ENCODE peak calls at places on chromosome X, in eight cellular contexts. V is kidney, K is NB4, N is foreskin fibroblast, E is Peyer's patch, I is fibroblast of the aortic adventitia, B is lower leg skin, L is Calu3. J is an unnamed sample.

GRCh38 chrX:106415276-106415895 is 196.4 kb upstream of the RADX start:
- DNase-seq in V (no peak), K (peak; percentile 16), N (peak; percentile 46), E (no peak), I (peak; percentile 38), B (no peak), L (peak; percentile 22), J (no peak)

GRCh38 chrX:154047266-154047665 is 27.6 kb upstream of the IRAK1 start:
- DNase-seq in V (no peak), K (no peak), N (no peak), E (no peak), I (peak; percentile 71), B (no peak), L (no peak), J (no peak)

GRCh38 chrX:100973411-100973810 is 3.9 kb downstream of the ARL13A start:
- DNase-seq in V (no peak), K (no peak), N (peak; percentile 53), E (no peak), I (peak; percentile 68), B (no peak), L (no peak), J (no peak)

GRCh38 chrX:17488036-17488435 is 113.0 kb downstream of the NHS start:
- DNase-seq in V (no peak), K (no peak), N (peak; percentile 19), E (no peak), I (peak; percentile 40), B (no peak), L (no peak), J (no peak)

GRCh38 chrX:65750674-65751469 is 83.4 kb downstream of the MSN start:
- DNase-seq in V (no peak), K (peak; percentile 97), N (no peak), E (peak; percentile 36), I (no peak), B (peak; percentile 42), L (no peak), J (no peak)

GRCh38 chrX:16187024-16187698 is 19.9 kb downstream of the MAGEB17 start:
- DNase-seq in V (no peak), K (no peak), N (no peak), E (no peak), I (no peak), B (no peak), L (no peak), J (no peak)

GRCh38 chrX:41561045-41561444 is 113.9 kb downstream of the NYX start:
- DNase-seq in V (no peak), K (peak; percentile 66), N (peak; percentile 82), E (no peak), I (peak; percentile 80), B (no peak), L (no peak), J (no peak)

GRCh38 chrX:38859602-38860001 is 58.3 kb downstream of the MID1IP1 start:
- DNase-seq in V (no peak), K (no peak), N (peak; percentile 64), E (no peak), I (peak; percentile 42), B (no peak), L (no peak), J (no peak)

GRCh38 chrX:133654801-133655200 is 239.5 kb upstream of the GPC4 start:
- DNase-seq in V (no peak), K (no peak), N (peak; percentile 64), E (no peak), I (peak; percentile 38), B (no peak), L (no peak), J (no peak)

GRCh38 chrX:25049347-25049746 is 33.6 kb upstream of the ARX start:
- DNase-seq in V (no peak), K (peak; percentile 34), N (no peak), E (no peak), I (peak; percentile 9), B (no peak), L (peak; percentile 4), J (no peak)

GRCh38 chrX:154002215-154002719 is 17.4 kb downstream of the IRAK1 start:
- DNase-seq in V (no peak), K (peak; percentile 95), N (peak; percentile 86), E (peak; percentile 71), I (peak; percentile 75), B (no peak), L (no peak), J (no peak)

GRCh38 chrX:101078716-101079115 is at the start of gene TMEM35A:
- DNase-seq in V (no peak), K (no peak), N (peak; percentile 78), E (no peak), I (peak; percentile 44), B (no peak), L (no peak), J (no peak)

GRCh38 chrX:109954333-109954732 is 48.6 kb upstream of the TMEM164 start:
- DNase-seq in V (no peak), K (no peak), N (no peak), E (no peak), I (peak; percentile 58), B (no peak), L (no peak), J (no peak)

GRCh38 chrX:47817421-47817820 is 19.3 kb upstream of the ZNF81 start:
- DNase-seq in V (no peak), K (no peak), N (no peak), E (no peak), I (peak; percentile 12), B (no peak), L (no peak), J (no peak)

GRCh38 chrX:45264865-45265264 is 64.2 kb upstream of the DIPK2B start:
- DNase-seq in V (no peak), K (no peak), N (peak; percentile 2), E (no peak), I (peak; percentile 21), B (no peak), L (no peak), J (no peak)

GRCh38 chrX:153442463-153442862 is 3.4 kb downstream of the TREX2 start:
- DNase-seq in V (no peak), K (no peak), N (no peak), E (no peak), I (no peak), B (no peak), L (no peak), J (no peak)

GRCh38 chrX:121851033-121851432 is 803.6 kb downstream of the GLUD2 start:
- DNase-seq in V (no peak), K (no peak), N (peak; percentile 74), E (no peak), I (peak; percentile 52), B (no peak), L (no peak), J (no peak)

GRCh38 chrX:46444011-46444410 is 101.2 kb downstream of the ZNF674 start:
- DNase-seq in V (no peak), K (peak; percentile 84), N (peak; percentile 89), E (no peak), I (peak; percentile 60), B (no peak), L (peak; percentile 36), J (no peak)

GRCh38 chrX:150848914-150849365 is 49.5 kb downstream of the CD99L2 start:
- DNase-seq in V (no peak), K (peak; percentile 86), N (no peak), E (no peak), I (no peak), B (no peak), L (no peak), J (no peak)

GRCh38 chrX:106728337-106728736 is 1.8 kb downstream of the RNF128 start:
- DNase-seq in V (no peak), K (no peak), N (no peak), E (no peak), I (peak; percentile 25), B (no peak), L (no peak), J (no peak)

GRCh38 chrX:40153335-40154221 is 55.8 kb upstream of the BCOR start:
- DNase-seq in V (peak; percentile 77), K (peak; percentile 92), N (peak; percentile 70), E (peak; percentile 70), I (no peak), B (no peak), L (peak; percentile 59), J (no peak)

GRCh38 chrX:40098264-40099045 is 697 bp upstream of the BCOR start:
- DNase-seq in V (no peak), K (peak; percentile 81), N (peak; percentile 65), E (peak; percentile 46), I (peak; percentile 52), B (peak; percentile 90), L (peak; percentile 70), J (no peak)

GRCh38 chrX:50978920-50979660 is 68.6 kb downstream of the BMP15 start:
- DNase-seq in V (no peak), K (no peak), N (no peak), E (no peak), I (no peak), B (no peak), L (no peak), J (no peak)

GRCh38 chrX:103248553-103248952 is 6.4 kb downstream of the TCEAL8 start:
- DNase-seq in V (no peak), K (peak; percentile 27), N (peak; percentile 45), E (no peak), I (peak; percentile 47), B (no peak), L (no peak), J (no peak)

GRCh38 chrX:7170903-7171302 is 22.9 kb upstream of the PUDP start:
- DNase-seq in V (no peak), K (peak; percentile 62), N (no peak), E (no peak), I (no peak), B (no peak), L (peak; percentile 10), J (no peak)
- TF ChIP-seq CTCF in V (peak; percentile 14), K (peak; percentile 64), N (no peak), E (no peak), I (peak; percentile 9), B (no peak), L (peak; percentile 28), J (no peak)

GRCh38 chrX:49039598-49040375 is 3.4 kb downstream of the TFE3 start:
- DNase-seq in V (peak; percentile 92), K (peak; percentile 96), N (peak; percentile 95), E (peak; percentile 38), I (peak; percentile 93), B (peak; percentile 92), L (peak; percentile 72), J (no peak)
- TF ChIP-seq CTCF in V (no peak), K (peak; percentile 3), N (no peak), E (no peak), I (peak; percentile 36), B (no peak), L (no peak), J (no peak)

GRCh38 chrX:4277122-4277521 is 563.7 kb upstream of the PRKX start:
- DNase-seq in V (no peak), K (peak; percentile 15), N (no peak), E (no peak), I (no peak), B (no peak), L (no peak), J (no peak)
- TF ChIP-seq CTCF in V (no peak), K (peak; percentile 38), N (no peak), E (no peak), I (no peak), B (no peak), L (peak; percentile 16), J (no peak)

GRCh38 chrX:152139589-152139988 is 1.2 kb upstream of the MAGEA10 start:
- DNase-seq in V (no peak), K (no peak), N (no peak), E (no peak), I (no peak), B (no peak), L (no peak), J (no peak)

GRCh38 chrX:152136312-152136711 is 2.1 kb downstream of the MAGEA10 start:
- DNase-seq in V (peak; percentile 26), K (peak; percentile 13), N (no peak), E (no peak), I (no peak), B (no peak), L (no peak), J (no peak)

GRCh38 chrX:152138388-152138784 is at the start of gene MAGEA10:
- DNase-seq in V (peak; percentile 59), K (no peak), N (no peak), E (no peak), I (no peak), B (no peak), L (no peak), J (no peak)

GRCh38 chrX:152137771-152138387 is 498 bp downstream of the MAGEA10 start:
- DNase-seq in V (peak; percentile 59), K (no peak), N (no peak), E (no peak), I (no peak), B (no peak), L (no peak), J (no peak)
- TF ChIP-seq CTCF in V (no peak), K (no peak), N (no peak), E (no peak), I (no peak), B (no peak), L (no peak), J (no peak)